ENCODE peak calls at places on chromosome 11, in five cellular contexts. One of them, this sample, is unnamed.

GRCh38 chr11:121741316-121741715 is 288.5 kb upstream of the SORL1-AS1 start:
- DNase-seq in colonic mucosa: no peak
- DNase-seq in gastrocnemius medialis: no peak
- DNase-seq in tibial nerve: no peak
- DNase-seq in IMR-90: peak
- DNase-seq in this sample: no peak

GRCh38 chr11:123069878-123070821 is 8.2 kb upstream of the HSPA8 start:
- DNase-seq in IMR-90: no peak
- DNase-seq in tibial nerve: no peak
- DNase-seq in colonic mucosa: no peak
- DNase-seq in gastrocnemius medialis: no peak
- DNase-seq in this sample: no peak

GRCh38 chr11:134068829-134069425 is at the start of gene JAM3:
- DNase-seq in gastrocnemius medialis: peak
- DNase-seq in tibial nerve: peak
- DNase-seq in IMR-90: peak
- DNase-seq in colonic mucosa: peak
- DNase-seq in this sample: peak

GRCh38 chr11:34145847-34146381 is 40.5 kb downstream of the NAT10 start:
- DNase-seq in gastrocnemius medialis: no peak
- DNase-seq in IMR-90: no peak
- DNase-seq in tibial nerve: no peak
- DNase-seq in colonic mucosa: no peak
- DNase-seq in this sample: no peak

GRCh38 chr11:117059611-117060010 is 38.6 kb downstream of the SIK3 start:
- DNase-seq in gastrocnemius medialis: no peak
- DNase-seq in tibial nerve: no peak
- DNase-seq in colonic mucosa: no peak
- DNase-seq in IMR-90: peak
- DNase-seq in this sample: no peak

GRCh38 chr11:133894956-133895549 is 49.7 kb upstream of the SPATA19 start:
- DNase-seq in tibial nerve: no peak
- DNase-seq in IMR-90: no peak
- DNase-seq in gastrocnemius medialis: no peak
- DNase-seq in colonic mucosa: no peak
- DNase-seq in this sample: peak

GRCh38 chr11:102279641-102280170 is 37.6 kb upstream of the BIRC3 start:
- DNase-seq in tibial nerve: peak
- DNase-seq in IMR-90: peak
- DNase-seq in gastrocnemius medialis: no peak
- DNase-seq in colonic mucosa: peak
- DNase-seq in this sample: no peak

GRCh38 chr11:108223449-108224149 is 732 bp downstream of the ATM start:
- DNase-seq in colonic mucosa: no peak
- DNase-seq in gastrocnemius medialis: no peak
- DNase-seq in tibial nerve: no peak
- DNase-seq in IMR-90: peak
- DNase-seq in this sample: peak

GRCh38 chr11:1642288-1643145 is 12.9 kb downstream of the KRTAP5-5 start:
- DNase-seq in tibial nerve: no peak
- DNase-seq in colonic mucosa: no peak
- DNase-seq in IMR-90: no peak
- DNase-seq in gastrocnemius medialis: no peak
- DNase-seq in this sample: no peak

GRCh38 chr11:134414772-134415765 is 3.0 kb upstream of the B3GAT1 start:
- DNase-seq in tibial nerve: no peak
- DNase-seq in gastrocnemius medialis: no peak
- DNase-seq in colonic mucosa: no peak
- DNase-seq in IMR-90: no peak
- DNase-seq in this sample: no peak

GRCh38 chr11:119578466-119579220 is 150.4 kb downstream of the NECTIN1 start:
- DNase-seq in gastrocnemius medialis: no peak
- DNase-seq in tibial nerve: no peak
- DNase-seq in colonic mucosa: no peak
- DNase-seq in IMR-90: no peak
- DNase-seq in this sample: no peak

GRCh38 chr11:45646275-45646970 is 19.0 kb downstream of the CHST1 start:
- DNase-seq in gastrocnemius medialis: no peak
- DNase-seq in IMR-90: peak
- DNase-seq in colonic mucosa: no peak
- DNase-seq in tibial nerve: no peak
- DNase-seq in this sample: no peak

GRCh38 chr11:100585728-100586127 is 101.4 kb upstream of the ARHGAP42 start:
- DNase-seq in colonic mucosa: no peak
- DNase-seq in gastrocnemius medialis: no peak
- DNase-seq in tibial nerve: peak
- DNase-seq in IMR-90: no peak
- DNase-seq in this sample: peak

GRCh38 chr11:1534682-1535081 is 37.4 kb downstream of the DUSP8 start:
- DNase-seq in colonic mucosa: no peak
- DNase-seq in gastrocnemius medialis: peak
- DNase-seq in tibial nerve: no peak
- DNase-seq in IMR-90: peak
- DNase-seq in this sample: no peak

GRCh38 chr11:2265396-2265795 is 5.0 kb downstream of the ASCL2 start:
- DNase-seq in gastrocnemius medialis: no peak
- DNase-seq in colonic mucosa: peak
- DNase-seq in tibial nerve: no peak
- DNase-seq in IMR-90: no peak
- DNase-seq in this sample: no peak

GRCh38 chr11:73662445-73663157 is 16.2 kb downstream of the PLEKHB1 start:
- DNase-seq in colonic mucosa: no peak
- DNase-seq in tibial nerve: no peak
- DNase-seq in gastrocnemius medialis: no peak
- DNase-seq in IMR-90: peak
- DNase-seq in this sample: no peak

GRCh38 chr11:117519170-117519569 is 191.5 kb downstream of the CEP164 start:
- DNase-seq in gastrocnemius medialis: no peak
- DNase-seq in colonic mucosa: no peak
- DNase-seq in tibial nerve: no peak
- DNase-seq in IMR-90: no peak
- DNase-seq in this sample: no peak

GRCh38 chr11:112292785-112293407 is 32.2 kb upstream of the PLET1 start:
- DNase-seq in IMR-90: peak
- DNase-seq in tibial nerve: peak
- DNase-seq in colonic mucosa: no peak
- DNase-seq in gastrocnemius medialis: peak
- DNase-seq in this sample: peak

GRCh38 chr11:61792310-61793083 is at the start of the genes FEN1 and TMEM258:
- DNase-seq in IMR-90: peak
- DNase-seq in colonic mucosa: peak
- DNase-seq in tibial nerve: peak
- DNase-seq in gastrocnemius medialis: peak
- DNase-seq in this sample: peak

GRCh38 chr11:8006349-8006977 is 19.3 kb downstream of the EIF3F start:
- DNase-seq in IMR-90: peak
- DNase-seq in gastrocnemius medialis: peak
- DNase-seq in tibial nerve: peak
- DNase-seq in colonic mucosa: peak
- DNase-seq in this sample: no peak

GRCh38 chr11:77705195-77705876 is 67.7 kb upstream of the CLNS1A start:
- DNase-seq in colonic mucosa: no peak
- DNase-seq in tibial nerve: no peak
- DNase-seq in gastrocnemius medialis: no peak
- DNase-seq in IMR-90: peak
- DNase-seq in this sample: no peak

GRCh38 chr11:114159802-114160588 is 100.5 kb downstream of the ZBTB16 start:
- DNase-seq in colonic mucosa: peak
- DNase-seq in tibial nerve: peak
- DNase-seq in IMR-90: peak
- DNase-seq in gastrocnemius medialis: peak
- DNase-seq in this sample: peak

GRCh38 chr11:118914178-118914918 is 11.4 kb downstream of the BCL9L start:
- DNase-seq in colonic mucosa: peak
- DNase-seq in gastrocnemius medialis: no peak
- DNase-seq in tibial nerve: no peak
- DNase-seq in IMR-90: no peak
- DNase-seq in this sample: no peak

GRCh38 chr11:48107188-48107704 is 109.4 kb upstream of the OR4B1 start:
- DNase-seq in colonic mucosa: no peak
- DNase-seq in IMR-90: peak
- DNase-seq in gastrocnemius medialis: no peak
- DNase-seq in tibial nerve: no peak
- DNase-seq in this sample: no peak
- H3K27ac ChIP-seq in colonic mucosa: no peak
- H3K27ac ChIP-seq in IMR-90: no peak
- H3K27ac ChIP-seq in gastrocnemius medialis: no peak
- H3K27ac ChIP-seq in tibial nerve: no peak
- H3K27ac ChIP-seq in this sample: no peak

DNA sequence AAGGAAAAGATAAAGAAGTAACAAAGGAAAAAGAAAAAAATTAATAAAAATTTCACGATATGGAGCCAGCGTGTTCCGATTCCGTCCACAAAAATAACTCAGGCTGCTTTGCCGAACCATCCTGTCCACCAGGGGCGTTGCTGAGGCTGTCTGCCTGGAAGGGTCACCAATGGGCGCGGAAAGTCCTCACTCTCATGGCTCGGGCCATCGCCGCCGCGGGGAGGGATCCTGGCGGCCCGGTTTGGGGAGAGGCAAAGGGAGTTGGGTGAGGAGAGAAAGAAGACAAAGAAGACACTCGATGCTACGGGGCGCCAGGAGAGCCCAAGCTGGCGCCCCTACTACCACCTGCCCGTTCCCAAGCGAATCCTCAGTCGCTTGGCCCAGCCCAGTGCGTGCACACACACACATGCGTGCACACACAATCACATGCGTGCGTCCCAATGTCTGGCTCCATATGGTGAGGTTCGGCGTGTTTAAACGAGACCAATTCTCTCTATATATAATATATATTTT is 5.6 kb upstream of the PYGM start:
- DNase-seq in gastrocnemius medialis: peak
- DNase-seq in tibial nerve: no peak
- DNase-seq in colonic mucosa: no peak
- DNase-seq in IMR-90: no peak
- DNase-seq in this sample: peak
- TF ChIP-seq CTCF in gastrocnemius medialis: peak
- TF ChIP-seq CTCF in tibial nerve: no peak
- TF ChIP-seq CTCF in colonic mucosa: no peak
- TF ChIP-seq CTCF in IMR-90: no peak
- TF ChIP-seq CTCF in this sample: no peak

DNA sequence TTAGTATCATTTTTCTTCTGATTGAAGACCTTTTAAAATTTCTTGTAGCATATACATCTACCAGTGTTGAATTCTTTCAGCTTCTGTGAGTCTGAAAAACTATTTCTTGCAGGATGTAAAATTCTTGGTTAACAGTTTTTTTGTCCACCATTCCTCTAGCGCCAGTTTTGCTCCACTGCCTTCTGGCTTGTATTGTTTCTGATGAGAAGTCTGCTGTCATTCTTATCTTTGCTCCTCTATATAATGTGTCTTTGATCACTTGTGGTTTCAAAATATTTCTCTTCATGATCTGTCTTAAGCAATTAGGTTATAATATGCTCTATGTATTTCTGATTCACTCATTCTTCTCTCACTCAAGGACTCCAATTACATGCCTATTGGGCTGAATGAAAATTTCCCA is 152.3 kb downstream of the INSC start:
- DNase-seq in gastrocnemius medialis: no peak
- DNase-seq in colonic mucosa: no peak
- DNase-seq in IMR-90: no peak
- DNase-seq in tibial nerve: no peak
- DNase-seq in this sample: no peak
- H3K4me3 ChIP-seq in gastrocnemius medialis: no peak
- H3K4me3 ChIP-seq in colonic mucosa: no peak
- H3K4me3 ChIP-seq in IMR-90: no peak
- H3K4me3 ChIP-seq in tibial nerve: no peak
- H3K4me3 ChIP-seq in this sample: no peak

GRCh38 chr11:9397746-9398680 is 13.6 kb downstream of the IPO7 start:
- DNase-seq in IMR-90: no peak
- DNase-seq in gastrocnemius medialis: no peak
- DNase-seq in tibial nerve: no peak
- DNase-seq in colonic mucosa: no peak
- DNase-seq in this sample: no peak
- H3K27ac ChIP-seq in IMR-90: no peak
- H3K27ac ChIP-seq in gastrocnemius medialis: no peak
- H3K27ac ChIP-seq in tibial nerve: no peak
- H3K27ac ChIP-seq in colonic mucosa: no peak
- H3K27ac ChIP-seq in this sample: no peak

DNA sequence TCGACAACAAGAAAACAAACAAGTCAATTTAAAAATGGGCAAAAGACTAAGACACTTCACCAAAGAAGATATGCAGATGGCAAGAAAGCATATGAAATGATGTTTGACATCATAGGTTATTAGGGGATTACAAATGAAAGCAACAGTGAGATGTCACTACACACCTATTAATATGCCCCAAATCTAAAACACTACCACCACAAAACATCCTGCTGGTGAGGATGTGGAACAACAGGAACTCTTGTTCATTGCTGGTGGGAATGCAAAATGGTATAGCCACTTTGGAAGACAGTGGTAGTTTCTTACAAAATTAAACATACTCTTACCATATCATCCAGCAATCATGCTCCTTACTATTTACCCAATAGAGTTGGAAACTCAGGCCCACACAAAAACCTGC is 29.0 kb downstream of the PRRG4 start:
- DNase-seq in tibial nerve: no peak
- DNase-seq in IMR-90: no peak
- DNase-seq in gastrocnemius medialis: no peak
- DNase-seq in colonic mucosa: no peak
- DNase-seq in this sample: no peak
- TF ChIP-seq CTCF in tibial nerve: no peak
- TF ChIP-seq CTCF in IMR-90: no peak
- TF ChIP-seq CTCF in gastrocnemius medialis: no peak
- TF ChIP-seq CTCF in colonic mucosa: no peak
- TF ChIP-seq CTCF in this sample: no peak

DNA sequence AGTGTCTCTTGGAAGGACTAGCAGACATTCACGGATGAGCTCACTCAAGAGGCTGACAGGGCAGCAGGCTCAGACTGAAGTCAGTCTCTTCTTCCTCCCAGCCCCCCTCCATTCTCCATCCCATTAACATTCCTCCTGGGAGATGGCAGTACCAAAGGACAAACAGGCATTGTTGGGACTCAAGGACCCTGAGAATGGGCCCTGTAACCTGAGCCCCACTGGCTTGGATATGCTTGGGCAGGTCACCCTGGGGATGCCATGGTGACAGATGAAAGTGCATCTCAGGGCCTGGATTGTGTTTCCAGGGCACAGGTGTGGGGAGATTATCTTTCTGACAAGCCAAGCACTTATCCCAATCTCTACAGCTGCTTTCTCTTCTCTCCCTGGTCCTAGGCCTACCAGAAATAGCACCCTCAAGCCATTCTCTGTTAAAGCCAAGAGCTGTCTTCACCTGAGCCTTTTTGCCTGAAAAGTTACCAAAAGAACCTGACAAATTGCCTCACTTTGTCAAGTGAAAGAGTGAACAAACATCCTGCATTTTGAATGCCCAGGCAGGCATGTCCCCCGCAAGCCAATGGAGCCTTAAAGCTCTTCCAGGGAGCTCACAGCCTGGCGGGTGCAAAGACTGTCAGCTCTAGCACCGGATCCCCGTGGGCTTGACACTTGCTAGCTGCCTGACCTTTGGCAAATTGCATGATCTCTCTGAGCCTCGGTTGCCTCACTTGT is 366.0 kb upstream of the NARS2 start:
- DNase-seq in tibial nerve: no peak
- DNase-seq in IMR-90: no peak
- DNase-seq in colonic mucosa: no peak
- DNase-seq in gastrocnemius medialis: no peak
- DNase-seq in this sample: no peak
- H3K4me3 ChIP-seq in tibial nerve: no peak
- H3K4me3 ChIP-seq in IMR-90: no peak
- H3K4me3 ChIP-seq in colonic mucosa: no peak
- H3K4me3 ChIP-seq in gastrocnemius medialis: no peak
- H3K4me3 ChIP-seq in this sample: no peak

This sample was measured in tibial artery.